ENCODE peak calls at places on chromosome 15, in ten cellular contexts. O is iPS-NIHi11, T is AG04450, D is brain microvascular endothelial cell, K is T-cell, J is LoVo, Q is neuronal stem cell, S is NCI-H69, W is fibroblast of gingiva, M is heart left ventricle. I is an unnamed sample.

GRCh38 chr15:68484220-68484619 is 52.3 kb upstream of the ITGA11 start:
- DNase-seq in S (no peak), T (no peak), M (no peak), J (no peak), D (no peak), O (no peak), Q (no peak), W (no peak), K (no peak), I (no peak)

GRCh38 chr15:31257286-31257685 is 69.3 kb upstream of the KLF13 start:
- DNase-seq in T (no peak), W (no peak), S (no peak), O (no peak), K (no peak), J (no peak), D (no peak), M (no peak), Q (no peak), I (no peak)

GRCh38 chr15:34043391-34043790 is 4.4 kb upstream of the AVEN start:
- DNase-seq in T (no peak), K (no peak), J (no peak), O (no peak), Q (no peak), M (no peak), W (no peak), D (no peak), S (no peak), I (no peak)

GRCh38 chr15:50778089-50778488 is 12.6 kb upstream of the SPPL2A start:
- DNase-seq in K (no peak), J (no peak), T (no peak), W (no peak), Q (no peak), S (no peak), D (no peak), O (no peak), M (no peak), I (no peak)

GRCh38 chr15:95196176-95196915 is 965.0 kb downstream of the MCTP2 start:
- DNase-seq in O (no peak), T (no peak), M (no peak), W (no peak), S (no peak), J (no peak), K (no peak), D (no peak), Q (no peak), I (no peak)

GRCh38 chr15:45354711-45355110 is 23.6 kb downstream of the GATM start:
- DNase-seq in S (no peak), D (no peak), O (no peak), K (no peak), M (no peak), Q (no peak), J (no peak), W (no peak), T (no peak), I (no peak)

GRCh38 chr15:74840851-74841760 is 1.9 kb downstream of the ULK3 start:
- DNase-seq in D (no peak), W (no peak), K (no peak), M (no peak), T (no peak), Q (no peak), J (no peak), O (no peak), S (no peak), I (no peak)

GRCh38 chr15:80620931-80621330 is 74.2 kb upstream of the ABHD17C start:
- DNase-seq in O (no peak), S (no peak), W (peak), T (no peak), D (no peak), M (no peak), K (no peak), J (no peak), Q (no peak), I (no peak)

GRCh38 chr15:45903283-45903682 is 268.5 kb downstream of the SQOR start:
- DNase-seq in Q (no peak), O (no peak), K (no peak), J (no peak), W (no peak), D (no peak), M (no peak), T (no peak), S (peak), I (no peak)

GRCh38 chr15:84832446-84833040 is 15.4 kb downstream of the ALPK3 start:
- DNase-seq in T (no peak), W (no peak), K (no peak), M (no peak), J (no peak), S (no peak), Q (no peak), D (no peak), O (no peak), I (no peak)

GRCh38 chr15:59224474-59224873 is 17.8 kb downstream of the LDHAL6B start:
- DNase-seq in D (peak), K (no peak), S (peak), W (no peak), Q (no peak), O (no peak), M (peak), J (no peak), T (no peak), I (no peak)